ENCODE peak calls at places on chromosomes 11 and 22, in six cellular contexts. I is Peyer's patch, L is AG04450, V is PC-3, Q is transverse colon, D is kidney. P is an unnamed sample.

GRCh38 chr11:15109602-15110001 is 5.1 kb upstream of the INSC start:
- DNase-seq in I (no peak), L (no peak), V (no peak), Q (no peak), D (no peak), P (no peak)

GRCh38 chr11:10550503-10550902 is 9.5 kb upstream of the RNF141 start:
- DNase-seq in I (no peak), L (peak), V (peak), Q (no peak), D (no peak), P (no peak)

GRCh38 chr11:39327302-39327701 is 2132.2 kb downstream of the LRRC4C start:
- DNase-seq in I (no peak), L (no peak), V (no peak), Q (no peak), D (no peak), P (no peak)

GRCh38 chr11:108160970-108161566 is 39.7 kb downstream of the ACAT1 start:
- DNase-seq in I (no peak), L (no peak), V (no peak), Q (no peak), D (no peak), P (no peak)

GRCh38 chr11:100240051-100240450 is 447.0 kb upstream of the ARHGAP42 start:
- DNase-seq in I (no peak), L (no peak), V (no peak), Q (no peak), D (no peak), P (no peak)

GRCh38 chr11:65498042-65498726 is 661 bp upstream of the MALAT1 start:
- DNase-seq in I (peak), L (no peak), V (peak), Q (peak), D (peak), P (peak)

GRCh38 chr11:91220476-91221202 is 997.8 kb upstream of the CHORDC1 start:
- DNase-seq in I (no peak), L (no peak), V (peak), Q (no peak), D (no peak), P (no peak)

GRCh38 chr22:47850644-47851151 is 1088.2 kb downstream of the TBC1D22A start:
- DNase-seq in I (no peak), L (no peak), V (peak), Q (no peak), D (no peak), P (no peak)

GRCh38 chr22:28772633-28773460 is at the start of gene CCDC117:
- DNase-seq in I (peak), L (peak), V (peak), Q (peak), D (peak), P (peak)

GRCh38 chr11:65524747-65525658 is at the start of gene SCYL1:
- DNase-seq in I (peak), L (no peak), V (peak), Q (peak), D (peak), P (peak)

GRCh38 chr22:38043151-38044039 is 13.8 kb upstream of the PICK1 start:
- DNase-seq in I (no peak), L (no peak), V (no peak), Q (no peak), D (no peak), P (no peak)

GRCh38 chr22:21865041-21865440 is 2.4 kb downstream of the MAPK1 start:
- DNase-seq in I (no peak), L (peak), V (peak), Q (no peak), D (no peak), P (peak)

GRCh38 chr11:70016666-70017347 is 61.3 kb upstream of the ANO1 start:
- DNase-seq in I (no peak), L (peak), V (peak), Q (no peak), D (no peak), P (no peak)

GRCh38 chr11:90701040-90701439 is 478.2 kb upstream of the CHORDC1 start:
- DNase-seq in I (no peak), L (no peak), V (no peak), Q (no peak), D (no peak), P (no peak)

GRCh38 chr22:25933158-25933788 is 191.3 kb downstream of the MYO18B start:
- DNase-seq in I (no peak), L (no peak), V (no peak), Q (no peak), D (no peak), P (no peak)

GRCh38 chr22:36384766-36385400 is 2.9 kb downstream of the MYH9 start:
- DNase-seq in I (peak), L (no peak), V (no peak), Q (no peak), D (no peak), P (no peak)

GRCh38 chr11:3781423-3781822 is 15.9 kb downstream of the NUP98 start:
- DNase-seq in I (no peak), L (no peak), V (peak), Q (no peak), D (no peak), P (no peak)

GRCh38 chr11:70323811-70324210 is 53.3 kb downstream of the PPFIA1 start:
- DNase-seq in I (no peak), L (no peak), V (no peak), Q (no peak), D (no peak), P (no peak)

GRCh38 chr11:8250446-8250845 is 13.2 kb downstream of the LMO1 start:
- DNase-seq in I (peak), L (no peak), V (no peak), Q (no peak), D (peak), P (peak)

GRCh38 chr22:26903030-26903856 is 245.9 kb downstream of the MIAT start:
- DNase-seq in I (peak), L (no peak), V (no peak), Q (peak), D (peak), P (no peak)

GRCh38 chr11:103047837-103048236 is 44.1 kb downstream of the DCUN1D5 start:
- DNase-seq in I (no peak), L (no peak), V (no peak), Q (no peak), D (no peak), P (no peak)

GRCh38 chr11:1231396-1232327 is 8.8 kb downstream of the MUC5B start:
- DNase-seq in I (no peak), L (no peak), V (no peak), Q (peak), D (peak), P (peak)

GRCh38 chr22:33326540-33327295 is 268.5 kb upstream of the SYN3 start:
- DNase-seq in I (no peak), L (peak), V (no peak), Q (no peak), D (no peak), P (no peak)

GRCh38 chr11:8586184-8586583 is 7.8 kb downstream of the STK33 start:
- DNase-seq in I (no peak), L (no peak), V (no peak), Q (no peak), D (no peak), P (no peak)

GRCh38 chr11:27716216-27716615 is 16.0 kb upstream of the BDNF start:
- DNase-seq in I (no peak), L (no peak), V (no peak), Q (no peak), D (no peak), P (no peak)

GRCh38 chr11:27716850-27717249 is 16.6 kb upstream of the BDNF start:
- DNase-seq in I (no peak), L (no peak), V (peak), Q (no peak), D (no peak), P (no peak)

GRCh38 chr11:27718346-27718852 is 18.1 kb upstream of the BDNF start:
- DNase-seq in I (no peak), L (peak), V (peak), Q (peak), D (no peak), P (no peak)

GRCh38 chr11:27717801-27718229 is 17.6 kb upstream of the BDNF start:
- DNase-seq in I (no peak), L (no peak), V (no peak), Q (no peak), D (no peak), P (no peak)

GRCh38 chr11:27717377-27717776 is 17.1 kb upstream of the BDNF start:
- DNase-seq in I (no peak), L (no peak), V (peak), Q (no peak), D (no peak), P (no peak)
- H3K4me3 ChIP-seq in I (no peak), L (peak), V (peak), Q (no peak), D (no peak), P (no peak)

GRCh38 chr11:34621876-34622275 is 983 bp downstream of the EHF start:
- DNase-seq in I (no peak), L (no peak), V (peak), Q (no peak), D (no peak), P (no peak)
- H3K27ac ChIP-seq in I (peak), L (no peak), V (peak), Q (peak), D (peak), P (no peak)

GRCh38 chr11:27469333-27469680 is 3.3 kb downstream of the LGR4 start:
- DNase-seq in I (no peak), L (no peak), V (no peak), Q (no peak), D (no peak), P (no peak)

GRCh38 chr11:27466363-27466762 is 6.2 kb downstream of the LGR4 start:
- DNase-seq in I (no peak), L (no peak), V (no peak), Q (no peak), D (no peak), P (no peak)

GRCh38 chr11:27467181-27467913 is 5.2 kb downstream of the LGR4 start:
- DNase-seq in I (no peak), L (no peak), V (no peak), Q (no peak), D (no peak), P (no peak)

GRCh38 chr11:27468643-27469332 is 3.8 kb downstream of the LGR4 start:
- DNase-seq in I (no peak), L (no peak), V (peak), Q (no peak), D (no peak), P (no peak)

GRCh38 chr11:27468209-27468608 is 4.4 kb downstream of the LGR4 start:
- DNase-seq in I (no peak), L (no peak), V (peak), Q (no peak), D (no peak), P (no peak)
- H3K4me3 ChIP-seq in I (peak), L (no peak), V (peak), Q (no peak), D (peak), P (no peak)

DNA sequence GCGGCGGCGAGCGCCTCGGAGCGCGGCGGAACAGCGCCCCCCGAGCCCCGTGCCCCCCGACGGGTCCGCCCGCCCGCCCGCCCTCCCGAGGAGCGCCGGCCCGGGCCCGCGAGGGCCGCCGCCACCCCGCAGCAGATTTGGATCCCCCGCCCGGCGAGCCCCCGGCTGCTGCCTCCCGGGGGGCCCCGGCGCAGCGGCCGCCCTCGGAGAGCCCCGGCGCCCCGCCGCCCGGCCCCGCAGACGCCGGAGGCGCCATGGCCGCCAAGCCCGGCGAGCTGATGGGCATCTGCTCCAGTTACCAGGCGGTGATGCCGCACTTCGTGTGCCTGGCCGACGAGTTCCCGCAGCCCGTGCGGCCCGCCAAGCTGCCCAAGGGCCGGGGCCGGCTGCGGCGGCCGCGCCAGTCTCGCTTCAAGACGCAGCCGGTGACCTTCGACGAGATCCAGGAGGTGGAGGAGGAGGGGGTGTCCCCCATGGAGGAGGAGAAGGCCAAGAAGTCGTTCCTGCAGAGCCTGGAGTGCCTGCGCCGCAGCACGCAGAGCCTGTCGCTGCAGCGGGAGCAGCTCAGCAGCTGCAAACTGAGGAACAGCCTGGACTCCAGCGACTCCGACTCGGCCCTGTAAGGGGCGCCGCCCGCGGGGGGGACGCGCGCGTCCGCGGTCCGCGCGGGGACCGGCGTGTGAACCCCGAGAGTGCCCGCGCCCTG is 367 bp downstream of the C11orf96 start:
- DNase-seq in I (peak), L (no peak), V (peak), Q (no peak), D (no peak), P (peak)
- H3K27ac ChIP-seq in I (peak), L (no peak), V (no peak), Q (peak), D (peak), P (peak)

DNA sequence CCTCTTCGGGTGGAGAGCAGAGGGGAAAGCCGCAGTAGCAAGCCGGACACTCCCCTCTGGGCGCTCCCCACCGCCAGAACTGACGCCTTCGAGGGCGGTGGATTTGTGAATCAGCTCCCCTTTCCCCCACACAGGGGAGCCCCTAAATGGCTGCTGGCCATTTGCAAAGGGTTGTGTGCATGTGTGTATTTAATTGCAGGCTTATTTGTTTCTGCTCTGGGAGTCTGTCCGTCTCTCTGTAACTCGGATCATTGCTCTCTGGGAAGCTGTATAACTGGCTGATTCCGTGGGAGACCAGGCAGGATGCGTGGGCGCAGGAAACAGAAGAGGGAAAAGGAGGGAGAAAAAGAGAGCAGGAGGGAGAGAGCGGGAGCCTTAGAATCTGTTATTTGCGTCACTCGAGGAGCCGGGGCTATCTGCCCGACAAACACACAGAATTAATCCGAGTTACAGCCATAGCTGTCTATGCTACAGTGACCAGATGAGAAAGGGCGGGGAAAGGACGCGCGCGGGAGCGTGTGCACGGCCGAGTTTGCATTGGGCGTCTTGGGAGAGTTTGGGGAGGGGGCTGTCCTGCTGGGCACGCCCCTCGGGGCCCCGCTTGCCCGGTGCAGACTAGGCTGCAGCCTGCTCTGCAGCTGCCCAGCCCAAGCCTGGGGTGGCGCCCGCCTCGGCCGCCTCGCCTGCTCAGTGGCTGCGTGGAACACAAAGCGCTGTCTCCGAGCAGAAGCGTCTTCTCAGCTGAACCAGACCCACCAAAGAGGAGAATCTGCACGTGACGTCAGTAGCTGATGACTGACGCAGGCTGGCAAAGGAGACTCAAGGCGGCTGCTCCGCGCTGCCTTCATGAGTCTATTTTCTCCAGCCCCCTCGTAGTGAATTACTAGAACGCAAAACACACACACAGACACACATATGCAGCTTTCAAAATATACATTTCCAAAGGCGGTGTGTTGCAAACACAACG is 105.3 kb upstream of the HSD17B12 start:
- DNase-seq in I (no peak), L (peak), V (no peak), Q (no peak), D (peak), P (no peak)
- H3K4me3 ChIP-seq in I (peak), L (peak), V (no peak), Q (peak), D (peak), P (peak)

P was measured in aorta.